ENCODE peak calls at places on chromosomes 1 and 21, in four cellular contexts. One of them, this sample, is unnamed.

GRCh38 chr1:16628361-16629111 is 15.2 kb upstream of the NBPF1 start:
- ATAC-seq in CD8-positive, alpha-beta T cell: no peak
- ATAC-seq in Right ventricle myocardium inferior: no peak
- ATAC-seq in activated T-cell treated with anti-CD3 and anti-CD28 coated beads, Interleukin-2, amount 50 U/mL, for 72 hours: no peak
- ATAC-seq in this sample: no peak

GRCh38 chr1:67753776-67754525 is 69.0 kb downstream of the GADD45A start:
- ATAC-seq in CD8-positive, alpha-beta T cell: no peak
- ATAC-seq in Right ventricle myocardium inferior: no peak
- ATAC-seq in activated T-cell treated with anti-CD3 and anti-CD28 coated beads, Interleukin-2, amount 50 U/mL, for 72 hours: peak
- ATAC-seq in this sample: no peak

GRCh38 chr1:52970149-52970548 is 43.1 kb downstream of the SCP2 start:
- ATAC-seq in CD8-positive, alpha-beta T cell: no peak
- ATAC-seq in Right ventricle myocardium inferior: no peak
- ATAC-seq in activated T-cell treated with anti-CD3 and anti-CD28 coated beads, Interleukin-2, amount 50 U/mL, for 72 hours: no peak
- ATAC-seq in this sample: no peak

GRCh38 chr1:180291004-180291403 is 60.9 kb downstream of the LHX4 start:
- ATAC-seq in CD8-positive, alpha-beta T cell: no peak
- ATAC-seq in Right ventricle myocardium inferior: no peak
- ATAC-seq in activated T-cell treated with anti-CD3 and anti-CD28 coated beads, Interleukin-2, amount 50 U/mL, for 72 hours: no peak
- ATAC-seq in this sample: no peak

GRCh38 chr1:62295921-62296451 is 23.2 kb downstream of the KANK4 start:
- ATAC-seq in CD8-positive, alpha-beta T cell: peak
- ATAC-seq in Right ventricle myocardium inferior: no peak
- ATAC-seq in activated T-cell treated with anti-CD3 and anti-CD28 coated beads, Interleukin-2, amount 50 U/mL, for 72 hours: no peak
- ATAC-seq in this sample: no peak

GRCh38 chr1:181104790-181105133 is 16.3 kb downstream of the IER5 start:
- ATAC-seq in CD8-positive, alpha-beta T cell: peak
- ATAC-seq in Right ventricle myocardium inferior: no peak
- ATAC-seq in activated T-cell treated with anti-CD3 and anti-CD28 coated beads, Interleukin-2, amount 50 U/mL, for 72 hours: no peak
- ATAC-seq in this sample: no peak

GRCh38 chr1:86788300-86789206 is 84.2 kb downstream of the SH3GLB1 start:
- ATAC-seq in CD8-positive, alpha-beta T cell: no peak
- ATAC-seq in Right ventricle myocardium inferior: peak
- ATAC-seq in activated T-cell treated with anti-CD3 and anti-CD28 coated beads, Interleukin-2, amount 50 U/mL, for 72 hours: no peak
- ATAC-seq in this sample: no peak

GRCh38 chr1:48215222-48215621 is 7.3 kb upstream of the SLC5A9 start:
- ATAC-seq in CD8-positive, alpha-beta T cell: no peak
- ATAC-seq in Right ventricle myocardium inferior: no peak
- ATAC-seq in activated T-cell treated with anti-CD3 and anti-CD28 coated beads, Interleukin-2, amount 50 U/mL, for 72 hours: no peak
- ATAC-seq in this sample: no peak

GRCh38 chr1:183548136-183548535 is 42.1 kb downstream of the NCF2 start:
- ATAC-seq in CD8-positive, alpha-beta T cell: no peak
- ATAC-seq in Right ventricle myocardium inferior: no peak
- ATAC-seq in activated T-cell treated with anti-CD3 and anti-CD28 coated beads, Interleukin-2, amount 50 U/mL, for 72 hours: no peak
- ATAC-seq in this sample: no peak

GRCh38 chr1:204574016-204574855 is 58.0 kb downstream of the MDM4 start:
- ATAC-seq in CD8-positive, alpha-beta T cell: no peak
- ATAC-seq in Right ventricle myocardium inferior: peak
- ATAC-seq in activated T-cell treated with anti-CD3 and anti-CD28 coated beads, Interleukin-2, amount 50 U/mL, for 72 hours: no peak
- ATAC-seq in this sample: no peak

GRCh38 chr1:212621043-212621829 is 12.7 kb downstream of the ATF3 start:
- ATAC-seq in CD8-positive, alpha-beta T cell: no peak
- ATAC-seq in Right ventricle myocardium inferior: no peak
- ATAC-seq in activated T-cell treated with anti-CD3 and anti-CD28 coated beads, Interleukin-2, amount 50 U/mL, for 72 hours: no peak
- ATAC-seq in this sample: no peak

GRCh38 chr21:26743524-26743923 is 101.7 kb downstream of the ADAMTS1 start:
- ATAC-seq in CD8-positive, alpha-beta T cell: no peak
- ATAC-seq in Right ventricle myocardium inferior: no peak
- ATAC-seq in activated T-cell treated with anti-CD3 and anti-CD28 coated beads, Interleukin-2, amount 50 U/mL, for 72 hours: no peak
- ATAC-seq in this sample: no peak

GRCh38 chr1:180805316-180805715 is 107.4 kb upstream of the KIAA1614 start:
- ATAC-seq in CD8-positive, alpha-beta T cell: no peak
- ATAC-seq in Right ventricle myocardium inferior: no peak
- ATAC-seq in activated T-cell treated with anti-CD3 and anti-CD28 coated beads, Interleukin-2, amount 50 U/mL, for 72 hours: no peak
- ATAC-seq in this sample: no peak

GRCh38 chr1:234925440-234926251 is 203.0 kb downstream of the TOMM20 start:
- ATAC-seq in CD8-positive, alpha-beta T cell: peak
- ATAC-seq in Right ventricle myocardium inferior: peak
- ATAC-seq in activated T-cell treated with anti-CD3 and anti-CD28 coated beads, Interleukin-2, amount 50 U/mL, for 72 hours: peak
- ATAC-seq in this sample: peak

GRCh38 chr1:12161662-12162458 is 4.9 kb upstream of the TNFRSF1B start:
- ATAC-seq in CD8-positive, alpha-beta T cell: peak
- ATAC-seq in Right ventricle myocardium inferior: peak
- ATAC-seq in activated T-cell treated with anti-CD3 and anti-CD28 coated beads, Interleukin-2, amount 50 U/mL, for 72 hours: peak
- ATAC-seq in this sample: peak

GRCh38 chr1:59375321-59376220 is 78.7 kb downstream of the FGGY start:
- ATAC-seq in CD8-positive, alpha-beta T cell: no peak
- ATAC-seq in Right ventricle myocardium inferior: no peak
- ATAC-seq in activated T-cell treated with anti-CD3 and anti-CD28 coated beads, Interleukin-2, amount 50 U/mL, for 72 hours: no peak
- ATAC-seq in this sample: no peak

GRCh38 chr1:24926596-24927249 is 3.4 kb downstream of the RUNX3 start:
- ATAC-seq in CD8-positive, alpha-beta T cell: no peak
- ATAC-seq in Right ventricle myocardium inferior: no peak
- ATAC-seq in activated T-cell treated with anti-CD3 and anti-CD28 coated beads, Interleukin-2, amount 50 U/mL, for 72 hours: no peak
- ATAC-seq in this sample: no peak

GRCh38 chr1:208055535-208055934 is 144.6 kb upstream of the CD34 start:
- ATAC-seq in CD8-positive, alpha-beta T cell: no peak
- ATAC-seq in Right ventricle myocardium inferior: no peak
- ATAC-seq in activated T-cell treated with anti-CD3 and anti-CD28 coated beads, Interleukin-2, amount 50 U/mL, for 72 hours: no peak
- ATAC-seq in this sample: no peak

GRCh38 chr1:243267346-243268283 is 11.8 kb downstream of the SDCCAG8 start:
- ATAC-seq in CD8-positive, alpha-beta T cell: no peak
- ATAC-seq in Right ventricle myocardium inferior: no peak
- ATAC-seq in activated T-cell treated with anti-CD3 and anti-CD28 coated beads, Interleukin-2, amount 50 U/mL, for 72 hours: no peak
- ATAC-seq in this sample: no peak

GRCh38 chr1:186512698-186513457 is 52.0 kb upstream of the PDC start:
- ATAC-seq in CD8-positive, alpha-beta T cell: no peak
- ATAC-seq in Right ventricle myocardium inferior: no peak
- ATAC-seq in activated T-cell treated with anti-CD3 and anti-CD28 coated beads, Interleukin-2, amount 50 U/mL, for 72 hours: no peak
- ATAC-seq in this sample: no peak

GRCh38 chr1:244869364-244869827 is 5.1 kb upstream of the HNRNPU start:
- ATAC-seq in CD8-positive, alpha-beta T cell: no peak
- ATAC-seq in Right ventricle myocardium inferior: no peak
- ATAC-seq in activated T-cell treated with anti-CD3 and anti-CD28 coated beads, Interleukin-2, amount 50 U/mL, for 72 hours: no peak
- ATAC-seq in this sample: no peak

GRCh38 chr1:186683637-186684410 is 3.6 kb upstream of the PTGS2 start:
- ATAC-seq in CD8-positive, alpha-beta T cell: no peak
- ATAC-seq in Right ventricle myocardium inferior: no peak
- ATAC-seq in activated T-cell treated with anti-CD3 and anti-CD28 coated beads, Interleukin-2, amount 50 U/mL, for 72 hours: no peak
- ATAC-seq in this sample: no peak

GRCh38 chr1:67771152-67771551 is 62.1 kb downstream of the GNG12 start:
- ATAC-seq in CD8-positive, alpha-beta T cell: no peak
- ATAC-seq in Right ventricle myocardium inferior: no peak
- ATAC-seq in activated T-cell treated with anti-CD3 and anti-CD28 coated beads, Interleukin-2, amount 50 U/mL, for 72 hours: no peak
- ATAC-seq in this sample: no peak

GRCh38 chr21:21457077-21457476 is 458.9 kb downstream of the NCAM2 start:
- ATAC-seq in CD8-positive, alpha-beta T cell: no peak
- ATAC-seq in Right ventricle myocardium inferior: no peak
- ATAC-seq in activated T-cell treated with anti-CD3 and anti-CD28 coated beads, Interleukin-2, amount 50 U/mL, for 72 hours: no peak
- ATAC-seq in this sample: no peak

GRCh38 chr1:175750366-175751111 is 7.1 kb upstream of the TNR start:
- ATAC-seq in CD8-positive, alpha-beta T cell: no peak
- ATAC-seq in Right ventricle myocardium inferior: peak
- ATAC-seq in activated T-cell treated with anti-CD3 and anti-CD28 coated beads, Interleukin-2, amount 50 U/mL, for 72 hours: no peak
- ATAC-seq in this sample: no peak

GRCh38 chr1:91925644-91926330 is 23.4 kb upstream of the BRDT start:
- ATAC-seq in CD8-positive, alpha-beta T cell: no peak
- ATAC-seq in Right ventricle myocardium inferior: no peak
- ATAC-seq in activated T-cell treated with anti-CD3 and anti-CD28 coated beads, Interleukin-2, amount 50 U/mL, for 72 hours: no peak
- ATAC-seq in this sample: no peak

GRCh38 chr1:228452194-228453021 is 34.8 kb upstream of the RNF187 start:
- ATAC-seq in CD8-positive, alpha-beta T cell: no peak
- ATAC-seq in Right ventricle myocardium inferior: no peak
- ATAC-seq in activated T-cell treated with anti-CD3 and anti-CD28 coated beads, Interleukin-2, amount 50 U/mL, for 72 hours: no peak
- ATAC-seq in this sample: no peak

GRCh38 chr1:183757061-183757460 is 47.9 kb upstream of the RGL1 start:
- ATAC-seq in CD8-positive, alpha-beta T cell: no peak
- ATAC-seq in Right ventricle myocardium inferior: no peak
- ATAC-seq in activated T-cell treated with anti-CD3 and anti-CD28 coated beads, Interleukin-2, amount 50 U/mL, for 72 hours: no peak
- ATAC-seq in this sample: no peak

GRCh38 chr1:86054396-86054795 is 102.2 kb downstream of the COL24A1 start:
- ATAC-seq in CD8-positive, alpha-beta T cell: no peak
- ATAC-seq in Right ventricle myocardium inferior: no peak
- ATAC-seq in activated T-cell treated with anti-CD3 and anti-CD28 coated beads, Interleukin-2, amount 50 U/mL, for 72 hours: no peak
- ATAC-seq in this sample: no peak

This sample was measured in activated CD4-positive, CD25-positive, alpha-beta regulatory T cell treated with anti-CD3 and anti-CD28 coated beads, Interleukin-2, amount 50 U/mL, for 24 hours.